ENCODE peak calls at places on chromosomes 12 and 14, in four cellular contexts. A is HL-60, O is K562, W is GM12878. P is an unnamed sample.
A peak's percentile ranks its signal among the peaks of the same experiment; 100 is the strongest.

GRCh38 chr14:98131406-98131805 is 1140.6 kb downstream of the BCL11B start:
- DNase-seq in W (no peak), O (no peak), A (no peak), P (no peak)

GRCh38 chr12:2431810-2432209 is 363.0 kb upstream of the FKBP4 start:
- DNase-seq in A (no peak), O (no peak), W (no peak), P (no peak)

GRCh38 chr14:26261368-26262122 is 336.3 kb downstream of the NOVA1 start:
- DNase-seq in O (no peak), A (no peak), W (no peak), P (no peak)

GRCh38 chr14:28308727-28309126 is 457.9 kb upstream of the FOXG1 start:
- DNase-seq in W (no peak), A (no peak), O (no peak), P (no peak)

GRCh38 chr14:46840971-46841729 is 189.6 kb upstream of the RPL10L start:
- DNase-seq in O (no peak), W (no peak), A (no peak), P (no peak)

GRCh38 chr14:74945852-74946658 is 9.3 kb downstream of the PGF start:
- DNase-seq in O (peak; percentile 75), W (no peak), A (no peak), P (peak; percentile 94)

GRCh38 chr14:29749327-29749726 is 178.3 kb downstream of the PRKD1 start:
- DNase-seq in W (no peak), O (no peak), A (no peak), P (no peak)

GRCh38 chr12:100706029-100706428 is 88.5 kb upstream of the ANO4 start:
- DNase-seq in W (no peak), A (no peak), O (no peak), P (no peak)

GRCh38 chr12:50948798-50949197 is 3.5 kb upstream of the HIGD1C start:
- DNase-seq in A (no peak), W (no peak), O (no peak), P (no peak)

GRCh38 chr14:24941719-24942118 is 108.2 kb downstream of the STXBP6 start:
- DNase-seq in O (no peak), A (no peak), W (no peak), P (no peak)

GRCh38 chr12:79689041-79689476 is 1.7 kb downstream of the PAWR start:
- DNase-seq in W (no peak), O (no peak), A (no peak), P (no peak)

DNA sequence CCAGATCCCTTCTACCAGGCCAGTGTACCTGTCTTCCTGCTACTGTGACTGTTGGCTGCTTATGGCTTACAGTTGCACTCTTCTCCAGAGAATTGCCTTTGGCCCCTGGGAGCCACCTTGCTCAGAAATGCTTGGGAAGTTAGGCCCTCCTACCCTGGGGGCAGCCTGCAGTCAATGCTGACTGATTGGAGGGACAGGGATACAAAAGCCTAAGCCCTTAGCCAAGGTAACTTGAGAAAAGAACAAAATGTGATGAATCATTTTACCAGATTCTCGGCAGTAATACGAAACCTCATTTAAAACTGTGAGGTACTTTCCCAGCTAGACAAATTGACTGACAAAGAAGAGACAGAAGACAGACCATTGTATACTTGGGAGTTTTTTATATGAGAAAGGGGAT is 47.3 kb downstream of the PTCSC3 start:
- DNase-seq in O (no peak), W (no peak), A (no peak), P (no peak)
- TF ChIP-seq SPI1 in O (no peak), W (no peak), A (no peak), P (no peak)

DNA sequence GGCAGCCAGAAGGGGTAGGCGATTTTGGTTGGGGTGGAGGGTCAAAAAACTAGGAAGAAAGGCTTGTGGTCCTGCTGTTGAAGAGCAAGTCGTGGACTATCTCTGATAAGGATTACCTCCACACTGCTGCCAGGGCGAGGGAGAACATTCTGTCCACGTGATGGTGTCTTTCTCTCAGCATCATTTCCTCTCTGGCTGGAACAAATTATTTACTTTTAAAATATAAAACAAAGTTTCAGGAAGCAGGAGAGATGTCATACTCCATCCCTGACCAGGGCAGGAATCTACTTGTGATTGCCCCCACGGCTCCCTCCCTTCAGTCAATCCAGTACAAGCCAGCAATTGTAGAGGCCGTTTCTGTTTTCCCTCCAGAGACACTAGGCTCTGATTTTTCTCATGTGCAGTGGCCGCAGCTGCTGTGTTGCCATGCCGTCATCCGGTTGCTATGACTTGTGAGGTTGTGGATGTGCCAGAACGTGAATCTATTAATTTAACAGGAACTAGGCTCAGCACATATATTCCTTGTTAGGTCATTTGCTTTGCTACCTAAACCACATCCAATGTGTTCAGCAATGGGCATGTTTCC is 61.5 kb upstream of the PTGR2 start:
- DNase-seq in O (no peak), A (no peak), W (no peak), P (no peak)
- TF ChIP-seq SPI1 in O (no peak), A (no peak), W (no peak), P (no peak)

GRCh38 chr12:1357171-1357570 is 237.2 kb downstream of the FBXL14 start:
- DNase-seq in O (no peak), A (no peak), W (no peak), P (no peak)

GRCh38 chr12:1353451-1353850 is 240.9 kb downstream of the FBXL14 start:
- DNase-seq in W (no peak), A (no peak), O (no peak), P (no peak)

GRCh38 chr12:1357711-1358110 is 236.7 kb downstream of the FBXL14 start:
- DNase-seq in A (no peak), O (no peak), W (no peak), P (no peak)

GRCh38 chr12:1356285-1356684 is 238.1 kb downstream of the FBXL14 start:
- DNase-seq in W (no peak), A (no peak), O (no peak), P (no peak)

DNA sequence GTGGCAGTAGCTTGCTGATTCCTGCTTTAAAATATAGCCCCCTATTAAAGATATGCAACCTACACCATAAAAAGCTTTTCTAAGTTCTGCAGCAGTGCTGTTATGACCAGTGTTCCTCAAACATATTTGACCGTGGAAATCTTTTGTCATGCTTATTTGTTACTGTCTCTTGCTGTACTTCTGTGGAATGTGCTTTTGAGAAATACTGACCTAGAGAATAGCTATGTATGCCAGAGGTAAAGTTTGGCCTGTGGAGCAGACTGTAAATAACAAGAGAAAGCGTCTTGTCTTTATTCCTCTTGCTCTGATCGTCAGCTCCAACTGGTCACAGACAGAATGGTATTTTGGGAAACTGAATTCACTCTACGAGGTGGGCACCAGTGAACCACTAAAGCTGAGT is 239.0 kb downstream of the FBXL14 start:
- DNase-seq in A (no peak), O (no peak), W (no peak), P (no peak)
- TF ChIP-seq SPI1 in A (no peak), O (no peak), W (no peak), P (no peak)

GRCh38 chr14:63766616-63767015 is 38.8 kb upstream of the SGPP1 start:
- DNase-seq in O (no peak), A (no peak), W (no peak), P (no peak)
- TF ChIP-seq SPI1 in O (no peak), A (no peak), W (no peak), P (no peak)

GRCh38 chr12:88579572-88579940 is 715 bp downstream of the KITLG start:
- DNase-seq in W (no peak), O (no peak), A (no peak), P (no peak)

GRCh38 chr12:88577537-88577936 is 2.7 kb downstream of the KITLG start:
- DNase-seq in O (no peak), A (no peak), W (no peak), P (no peak)

GRCh38 chr12:88578274-88578673 is 2.0 kb downstream of the KITLG start:
- DNase-seq in W (no peak), O (no peak), A (no peak), P (no peak)

GRCh38 chr12:88579941-88580871 is at the start of gene KITLG:
- DNase-seq in A (no peak), O (no peak), W (no peak), P (peak; percentile 35)

GRCh38 chr12:88578821-88579518 is 1.3 kb downstream of the KITLG start:
- DNase-seq in A (no peak), W (no peak), O (no peak), P (no peak)
- TF ChIP-seq SPI1 in A (peak; percentile 78), W (no peak), O (no peak), P (no peak)

DNA sequence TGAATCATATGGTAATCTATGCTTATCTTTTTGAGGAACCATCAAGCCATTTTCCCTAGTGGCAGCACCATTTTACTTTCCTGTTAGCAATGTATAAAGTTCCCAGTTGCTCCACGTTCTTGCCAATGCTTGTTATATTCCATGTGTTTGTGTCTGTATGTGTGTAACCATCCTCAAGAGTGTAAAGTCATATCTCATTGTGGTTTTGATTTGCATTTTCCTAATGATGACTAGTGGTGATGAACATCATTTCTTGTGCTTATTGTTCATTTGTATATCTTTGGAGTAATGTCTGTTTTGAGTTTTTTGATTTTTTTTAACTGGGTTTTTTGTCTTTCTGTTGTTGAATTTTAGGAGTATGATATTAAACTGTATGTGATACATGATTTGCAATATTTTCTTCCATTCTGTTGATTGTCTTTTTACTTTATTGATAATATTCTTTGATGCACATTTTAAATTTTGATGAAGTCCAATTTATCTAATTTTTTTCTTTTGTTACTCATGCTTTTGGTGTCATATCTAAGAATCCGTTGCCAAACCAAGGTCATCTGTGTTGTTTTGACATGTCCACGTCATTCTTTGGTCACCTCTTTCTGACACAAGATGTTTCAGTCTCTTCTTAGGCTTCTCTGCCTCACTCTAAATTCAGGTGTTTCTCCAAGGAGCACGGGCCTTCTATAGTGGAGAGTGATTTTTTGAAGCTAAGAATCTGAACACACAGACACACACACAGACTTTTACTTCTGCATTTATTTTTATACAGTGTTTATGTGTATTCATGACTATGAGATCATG is 36.1 kb downstream of the PPHLN1 start:
- DNase-seq in A (no peak), W (no peak), O (no peak), P (no peak)
- TF ChIP-seq SPI1 in A (no peak), W (no peak), O (no peak), P (no peak)

GRCh38 chr12:26429070-26429691 is 233.8 kb downstream of the SSPN start:
- DNase-seq in A (no peak), W (no peak), O (no peak), P (no peak)

GRCh38 chr12:26428420-26428819 is 233.0 kb downstream of the SSPN start:
- DNase-seq in A (no peak), W (no peak), O (no peak), P (no peak)

GRCh38 chr12:26435005-26435404 is 239.6 kb downstream of the SSPN start:
- DNase-seq in W (no peak), A (no peak), O (no peak), P (no peak)

GRCh38 chr12:26431211-26431610 is 235.8 kb downstream of the SSPN start:
- DNase-seq in A (no peak), W (no peak), O (no peak), P (no peak)

GRCh38 chr12:26434299-26434915 is 239.0 kb downstream of the SSPN start:
- DNase-seq in W (no peak), O (peak; percentile 41), A (peak; percentile 22), P (no peak)
- TF ChIP-seq SPI1 in W (no peak), O (no peak), A (no peak), P (no peak)

GRCh38 chr14:59398841-59399240 is 66.3 kb downstream of the GPR135 start:
- DNase-seq in A (peak; percentile 45), O (no peak), W (no peak), P (no peak)
- TF ChIP-seq SPI1 in A (peak; percentile 100), O (peak; percentile 94), W (peak; percentile 29), P (no peak)